ENCODE peak calls at places on chromosome X, in ten cellular contexts. One of them, this sample, is unnamed.

GRCh38 chrX:119784747-119785446 is 6.5 kb downstream of the RPL39 start:
- DNase-seq in T-cell: peak
- DNase-seq in pancreas: no peak
- DNase-seq in mammary epithelial cell: no peak
- DNase-seq in amniotic stem cell: no peak
- DNase-seq in AG04449: no peak
- DNase-seq in activated T-cell treated with anti-CD3 and anti-CD28 coated beads for 48 hours: peak
- DNase-seq in stimulated activated CD8-positive, alpha-beta memory T cell treated with anti-CD3 and anti-CD28 coated beads, Interleukin-7, amount 100 ng/mL, for 1 hour: no peak
- DNase-seq in nephron progenitor cell: peak
- DNase-seq in SW 1271: peak
- DNase-seq in this sample: peak

GRCh38 chrX:153554519-153555167 is 37.2 kb downstream of the ATP2B3 start:
- DNase-seq in T-cell: peak
- DNase-seq in pancreas: peak
- DNase-seq in mammary epithelial cell: peak
- DNase-seq in amniotic stem cell: no peak
- DNase-seq in AG04449: no peak
- DNase-seq in activated T-cell treated with anti-CD3 and anti-CD28 coated beads for 48 hours: peak
- DNase-seq in stimulated activated CD8-positive, alpha-beta memory T cell treated with anti-CD3 and anti-CD28 coated beads, Interleukin-7, amount 100 ng/mL, for 1 hour: peak
- DNase-seq in nephron progenitor cell: peak
- DNase-seq in SW 1271: peak
- DNase-seq in this sample: no peak

GRCh38 chrX:103550415-103551051 is 31.2 kb upstream of the RAB40A start:
- DNase-seq in T-cell: no peak
- DNase-seq in pancreas: no peak
- DNase-seq in mammary epithelial cell: no peak
- DNase-seq in amniotic stem cell: no peak
- DNase-seq in AG04449: no peak
- DNase-seq in activated T-cell treated with anti-CD3 and anti-CD28 coated beads for 48 hours: no peak
- DNase-seq in stimulated activated CD8-positive, alpha-beta memory T cell treated with anti-CD3 and anti-CD28 coated beads, Interleukin-7, amount 100 ng/mL, for 1 hour: no peak
- DNase-seq in nephron progenitor cell: no peak
- DNase-seq in SW 1271: no peak
- DNase-seq in this sample: no peak

GRCh38 chrX:114251575-114251974 is 332.3 kb upstream of the HTR2C start:
- DNase-seq in T-cell: no peak
- DNase-seq in pancreas: no peak
- DNase-seq in mammary epithelial cell: no peak
- DNase-seq in amniotic stem cell: no peak
- DNase-seq in AG04449: no peak
- DNase-seq in activated T-cell treated with anti-CD3 and anti-CD28 coated beads for 48 hours: no peak
- DNase-seq in stimulated activated CD8-positive, alpha-beta memory T cell treated with anti-CD3 and anti-CD28 coated beads, Interleukin-7, amount 100 ng/mL, for 1 hour: no peak
- DNase-seq in nephron progenitor cell: no peak
- DNase-seq in SW 1271: no peak
- DNase-seq in this sample: no peak

GRCh38 chrX:108439961-108440696 is 491 bp downstream of the COL4A5 start:
- DNase-seq in T-cell: no peak
- DNase-seq in pancreas: no peak
- DNase-seq in mammary epithelial cell: no peak
- DNase-seq in amniotic stem cell: no peak
- DNase-seq in AG04449: no peak
- DNase-seq in activated T-cell treated with anti-CD3 and anti-CD28 coated beads for 48 hours: no peak
- DNase-seq in stimulated activated CD8-positive, alpha-beta memory T cell treated with anti-CD3 and anti-CD28 coated beads, Interleukin-7, amount 100 ng/mL, for 1 hour: no peak
- DNase-seq in nephron progenitor cell: peak
- DNase-seq in SW 1271: peak
- DNase-seq in this sample: peak

GRCh38 chrX:39167791-39168190 is 366.5 kb downstream of the MID1IP1 start:
- DNase-seq in T-cell: no peak
- DNase-seq in pancreas: no peak
- DNase-seq in mammary epithelial cell: no peak
- DNase-seq in amniotic stem cell: no peak
- DNase-seq in AG04449: no peak
- DNase-seq in activated T-cell treated with anti-CD3 and anti-CD28 coated beads for 48 hours: no peak
- DNase-seq in stimulated activated CD8-positive, alpha-beta memory T cell treated with anti-CD3 and anti-CD28 coated beads, Interleukin-7, amount 100 ng/mL, for 1 hour: no peak
- DNase-seq in nephron progenitor cell: no peak
- DNase-seq in SW 1271: no peak
- DNase-seq in this sample: no peak

GRCh38 chrX:20432746-20433374 is 166.2 kb upstream of the RPS6KA3 start:
- DNase-seq in T-cell: no peak
- DNase-seq in pancreas: no peak
- DNase-seq in mammary epithelial cell: no peak
- DNase-seq in amniotic stem cell: no peak
- DNase-seq in AG04449: no peak
- DNase-seq in activated T-cell treated with anti-CD3 and anti-CD28 coated beads for 48 hours: no peak
- DNase-seq in stimulated activated CD8-positive, alpha-beta memory T cell treated with anti-CD3 and anti-CD28 coated beads, Interleukin-7, amount 100 ng/mL, for 1 hour: no peak
- DNase-seq in nephron progenitor cell: no peak
- DNase-seq in SW 1271: no peak
- DNase-seq in this sample: no peak

GRCh38 chrX:38999967-39000745 is 198.9 kb downstream of the MID1IP1 start:
- DNase-seq in T-cell: no peak
- DNase-seq in pancreas: no peak
- DNase-seq in mammary epithelial cell: no peak
- DNase-seq in amniotic stem cell: no peak
- DNase-seq in AG04449: no peak
- DNase-seq in activated T-cell treated with anti-CD3 and anti-CD28 coated beads for 48 hours: no peak
- DNase-seq in stimulated activated CD8-positive, alpha-beta memory T cell treated with anti-CD3 and anti-CD28 coated beads, Interleukin-7, amount 100 ng/mL, for 1 hour: no peak
- DNase-seq in nephron progenitor cell: no peak
- DNase-seq in SW 1271: no peak
- DNase-seq in this sample: peak

GRCh38 chrX:154738013-154738738 is 12.7 kb downstream of the GAB3 start:
- DNase-seq in T-cell: no peak
- DNase-seq in pancreas: no peak
- DNase-seq in mammary epithelial cell: peak
- DNase-seq in amniotic stem cell: peak
- DNase-seq in AG04449: no peak
- DNase-seq in activated T-cell treated with anti-CD3 and anti-CD28 coated beads for 48 hours: no peak
- DNase-seq in stimulated activated CD8-positive, alpha-beta memory T cell treated with anti-CD3 and anti-CD28 coated beads, Interleukin-7, amount 100 ng/mL, for 1 hour: no peak
- DNase-seq in nephron progenitor cell: no peak
- DNase-seq in SW 1271: peak
- DNase-seq in this sample: no peak

GRCh38 chrX:153366878-153367538 is 33.1 kb downstream of the ZNF275 start:
- DNase-seq in T-cell: no peak
- DNase-seq in pancreas: no peak
- DNase-seq in mammary epithelial cell: no peak
- DNase-seq in amniotic stem cell: no peak
- DNase-seq in AG04449: no peak
- DNase-seq in activated T-cell treated with anti-CD3 and anti-CD28 coated beads for 48 hours: no peak
- DNase-seq in stimulated activated CD8-positive, alpha-beta memory T cell treated with anti-CD3 and anti-CD28 coated beads, Interleukin-7, amount 100 ng/mL, for 1 hour: no peak
- DNase-seq in nephron progenitor cell: no peak
- DNase-seq in SW 1271: no peak
- DNase-seq in this sample: no peak

GRCh38 chrX:24229967-24230366 is 80.4 kb downstream of the ZFX start:
- DNase-seq in T-cell: no peak
- DNase-seq in pancreas: peak
- DNase-seq in mammary epithelial cell: no peak
- DNase-seq in amniotic stem cell: no peak
- DNase-seq in AG04449: no peak
- DNase-seq in activated T-cell treated with anti-CD3 and anti-CD28 coated beads for 48 hours: no peak
- DNase-seq in stimulated activated CD8-positive, alpha-beta memory T cell treated with anti-CD3 and anti-CD28 coated beads, Interleukin-7, amount 100 ng/mL, for 1 hour: no peak
- DNase-seq in nephron progenitor cell: no peak
- DNase-seq in SW 1271: no peak
- DNase-seq in this sample: no peak

GRCh38 chrX:46268429-46268828 is 276.8 kb downstream of the ZNF674 start:
- DNase-seq in T-cell: no peak
- DNase-seq in pancreas: no peak
- DNase-seq in mammary epithelial cell: peak
- DNase-seq in amniotic stem cell: no peak
- DNase-seq in AG04449: no peak
- DNase-seq in activated T-cell treated with anti-CD3 and anti-CD28 coated beads for 48 hours: no peak
- DNase-seq in stimulated activated CD8-positive, alpha-beta memory T cell treated with anti-CD3 and anti-CD28 coated beads, Interleukin-7, amount 100 ng/mL, for 1 hour: no peak
- DNase-seq in nephron progenitor cell: no peak
- DNase-seq in SW 1271: no peak
- DNase-seq in this sample: no peak

GRCh38 chrX:11298600-11298999 is 5.4 kb downstream of the AMELX start:
- DNase-seq in T-cell: no peak
- DNase-seq in pancreas: no peak
- DNase-seq in mammary epithelial cell: no peak
- DNase-seq in amniotic stem cell: no peak
- DNase-seq in AG04449: no peak
- DNase-seq in activated T-cell treated with anti-CD3 and anti-CD28 coated beads for 48 hours: no peak
- DNase-seq in stimulated activated CD8-positive, alpha-beta memory T cell treated with anti-CD3 and anti-CD28 coated beads, Interleukin-7, amount 100 ng/mL, for 1 hour: no peak
- DNase-seq in nephron progenitor cell: no peak
- DNase-seq in SW 1271: no peak
- DNase-seq in this sample: no peak

GRCh38 chrX:107008034-107008433 is 8.0 kb upstream of the MORC4 start:
- DNase-seq in T-cell: no peak
- DNase-seq in pancreas: no peak
- DNase-seq in mammary epithelial cell: no peak
- DNase-seq in amniotic stem cell: no peak
- DNase-seq in AG04449: no peak
- DNase-seq in activated T-cell treated with anti-CD3 and anti-CD28 coated beads for 48 hours: no peak
- DNase-seq in stimulated activated CD8-positive, alpha-beta memory T cell treated with anti-CD3 and anti-CD28 coated beads, Interleukin-7, amount 100 ng/mL, for 1 hour: no peak
- DNase-seq in nephron progenitor cell: no peak
- DNase-seq in SW 1271: no peak
- DNase-seq in this sample: no peak

GRCh38 chrX:130716822-130717405 is 186.1 kb downstream of the ENOX2 start:
- DNase-seq in T-cell: no peak
- DNase-seq in pancreas: no peak
- DNase-seq in mammary epithelial cell: no peak
- DNase-seq in amniotic stem cell: no peak
- DNase-seq in AG04449: no peak
- DNase-seq in activated T-cell treated with anti-CD3 and anti-CD28 coated beads for 48 hours: no peak
- DNase-seq in stimulated activated CD8-positive, alpha-beta memory T cell treated with anti-CD3 and anti-CD28 coated beads, Interleukin-7, amount 100 ng/mL, for 1 hour: no peak
- DNase-seq in nephron progenitor cell: no peak
- DNase-seq in SW 1271: no peak
- DNase-seq in this sample: no peak

GRCh38 chrX:31593353-31593752 is 521.5 kb upstream of the FTHL17 start:
- DNase-seq in T-cell: no peak
- DNase-seq in pancreas: no peak
- DNase-seq in mammary epithelial cell: no peak
- DNase-seq in amniotic stem cell: no peak
- DNase-seq in AG04449: no peak
- DNase-seq in activated T-cell treated with anti-CD3 and anti-CD28 coated beads for 48 hours: no peak
- DNase-seq in stimulated activated CD8-positive, alpha-beta memory T cell treated with anti-CD3 and anti-CD28 coated beads, Interleukin-7, amount 100 ng/mL, for 1 hour: no peak
- DNase-seq in nephron progenitor cell: no peak
- DNase-seq in SW 1271: no peak
- DNase-seq in this sample: no peak

GRCh38 chrX:65821721-65822496 is 154.5 kb downstream of the MSN start:
- DNase-seq in T-cell: peak
- DNase-seq in pancreas: no peak
- DNase-seq in mammary epithelial cell: no peak
- DNase-seq in amniotic stem cell: no peak
- DNase-seq in AG04449: no peak
- DNase-seq in activated T-cell treated with anti-CD3 and anti-CD28 coated beads for 48 hours: peak
- DNase-seq in stimulated activated CD8-positive, alpha-beta memory T cell treated with anti-CD3 and anti-CD28 coated beads, Interleukin-7, amount 100 ng/mL, for 1 hour: no peak
- DNase-seq in nephron progenitor cell: no peak
- DNase-seq in SW 1271: no peak
- DNase-seq in this sample: no peak

GRCh38 chrX:132676561-132677186 is 187.8 kb upstream of the MBNL3 start:
- DNase-seq in T-cell: no peak
- DNase-seq in pancreas: no peak
- DNase-seq in mammary epithelial cell: no peak
- DNase-seq in amniotic stem cell: no peak
- DNase-seq in AG04449: no peak
- DNase-seq in activated T-cell treated with anti-CD3 and anti-CD28 coated beads for 48 hours: no peak
- DNase-seq in stimulated activated CD8-positive, alpha-beta memory T cell treated with anti-CD3 and anti-CD28 coated beads, Interleukin-7, amount 100 ng/mL, for 1 hour: no peak
- DNase-seq in nephron progenitor cell: no peak
- DNase-seq in SW 1271: no peak
- DNase-seq in this sample: no peak

GRCh38 chrX:133913658-133914388 is 71.6 kb downstream of the GPC3 start:
- DNase-seq in T-cell: no peak
- DNase-seq in pancreas: no peak
- DNase-seq in mammary epithelial cell: no peak
- DNase-seq in amniotic stem cell: no peak
- DNase-seq in AG04449: no peak
- DNase-seq in activated T-cell treated with anti-CD3 and anti-CD28 coated beads for 48 hours: no peak
- DNase-seq in stimulated activated CD8-positive, alpha-beta memory T cell treated with anti-CD3 and anti-CD28 coated beads, Interleukin-7, amount 100 ng/mL, for 1 hour: no peak
- DNase-seq in nephron progenitor cell: no peak
- DNase-seq in SW 1271: no peak
- DNase-seq in this sample: peak

GRCh38 chrX:70360366-70360765 is 62.7 kb upstream of the GDPD2 start:
- DNase-seq in T-cell: no peak
- DNase-seq in pancreas: no peak
- DNase-seq in mammary epithelial cell: no peak
- DNase-seq in amniotic stem cell: no peak
- DNase-seq in AG04449: no peak
- DNase-seq in activated T-cell treated with anti-CD3 and anti-CD28 coated beads for 48 hours: no peak
- DNase-seq in stimulated activated CD8-positive, alpha-beta memory T cell treated with anti-CD3 and anti-CD28 coated beads, Interleukin-7, amount 100 ng/mL, for 1 hour: no peak
- DNase-seq in nephron progenitor cell: no peak
- DNase-seq in SW 1271: no peak
- DNase-seq in this sample: no peak

GRCh38 chrX:19886888-19887531 is 390 bp downstream of the SH3KBP1 start:
- DNase-seq in T-cell: no peak
- DNase-seq in pancreas: peak
- DNase-seq in mammary epithelial cell: no peak
- DNase-seq in amniotic stem cell: no peak
- DNase-seq in AG04449: no peak
- DNase-seq in activated T-cell treated with anti-CD3 and anti-CD28 coated beads for 48 hours: no peak
- DNase-seq in stimulated activated CD8-positive, alpha-beta memory T cell treated with anti-CD3 and anti-CD28 coated beads, Interleukin-7, amount 100 ng/mL, for 1 hour: no peak
- DNase-seq in nephron progenitor cell: peak
- DNase-seq in SW 1271: no peak
- DNase-seq in this sample: no peak

GRCh38 chrX:103556941-103557340 is 28.4 kb upstream of the TCEAL4 start:
- DNase-seq in T-cell: no peak
- DNase-seq in pancreas: no peak
- DNase-seq in mammary epithelial cell: peak
- DNase-seq in amniotic stem cell: no peak
- DNase-seq in AG04449: no peak
- DNase-seq in activated T-cell treated with anti-CD3 and anti-CD28 coated beads for 48 hours: no peak
- DNase-seq in stimulated activated CD8-positive, alpha-beta memory T cell treated with anti-CD3 and anti-CD28 coated beads, Interleukin-7, amount 100 ng/mL, for 1 hour: no peak
- DNase-seq in nephron progenitor cell: no peak
- DNase-seq in SW 1271: no peak
- DNase-seq in this sample: no peak

GRCh38 chrX:110315541-110315940 is 2.3 kb downstream of the AMMECR1 start:
- DNase-seq in T-cell: no peak
- DNase-seq in pancreas: no peak
- DNase-seq in mammary epithelial cell: no peak
- DNase-seq in amniotic stem cell: no peak
- DNase-seq in AG04449: no peak
- DNase-seq in activated T-cell treated with anti-CD3 and anti-CD28 coated beads for 48 hours: no peak
- DNase-seq in stimulated activated CD8-positive, alpha-beta memory T cell treated with anti-CD3 and anti-CD28 coated beads, Interleukin-7, amount 100 ng/mL, for 1 hour: no peak
- DNase-seq in nephron progenitor cell: no peak
- DNase-seq in SW 1271: no peak
- DNase-seq in this sample: no peak

GRCh38 chrX:42732506-42732905 is 45.5 kb downstream of the PPP1R2C start:
- DNase-seq in T-cell: no peak
- DNase-seq in pancreas: peak
- DNase-seq in mammary epithelial cell: no peak
- DNase-seq in amniotic stem cell: no peak
- DNase-seq in AG04449: no peak
- DNase-seq in activated T-cell treated with anti-CD3 and anti-CD28 coated beads for 48 hours: no peak
- DNase-seq in stimulated activated CD8-positive, alpha-beta memory T cell treated with anti-CD3 and anti-CD28 coated beads, Interleukin-7, amount 100 ng/mL, for 1 hour: no peak
- DNase-seq in nephron progenitor cell: no peak
- DNase-seq in SW 1271: no peak
- DNase-seq in this sample: no peak

GRCh38 chrX:85611926-85612325 is 232.5 kb upstream of the POF1B start:
- DNase-seq in T-cell: no peak
- DNase-seq in pancreas: no peak
- DNase-seq in mammary epithelial cell: peak
- DNase-seq in amniotic stem cell: no peak
- DNase-seq in AG04449: no peak
- DNase-seq in activated T-cell treated with anti-CD3 and anti-CD28 coated beads for 48 hours: no peak
- DNase-seq in stimulated activated CD8-positive, alpha-beta memory T cell treated with anti-CD3 and anti-CD28 coated beads, Interleukin-7, amount 100 ng/mL, for 1 hour: no peak
- DNase-seq in nephron progenitor cell: no peak
- DNase-seq in SW 1271: peak
- DNase-seq in this sample: no peak